ENCODE peak calls at places on chromosome 15, in ten cellular contexts. C is lower leg skin; N is BJ; F is small intestine; R is fibroblast of lung; J is neuronal stem cell; G is GM12865; I is effector memory CD4-positive, alpha-beta T cell; V is vagina; L is brain microvascular endothelial cell. Y is an unnamed sample.

GRCh38 chr15:63605816-63606215 is 8.6 kb downstream of the FBXL22 start:
- DNase-seq in C (no peak), N (no peak), F (peak; percentile 41), R (no peak), J (no peak), G (peak; percentile 65), I (peak; percentile 16), V (no peak), L (no peak), Y (no peak)

GRCh38 chr15:76843269-76843668 is 61.9 kb downstream of the SCAPER start:
- DNase-seq in C (no peak), N (no peak), F (no peak), R (no peak), J (no peak), G (peak; percentile 16), I (no peak), V (no peak), L (no peak), Y (no peak)

GRCh38 chr15:59291214-59291551 is 81.5 kb downstream of the MYO1E start:
- DNase-seq in C (no peak), N (no peak), F (peak; percentile 56), R (no peak), J (no peak), G (no peak), I (no peak), V (no peak), L (no peak), Y (no peak)

GRCh38 chr15:58590901-58591300 is 158.6 kb downstream of the ADAM10 start:
- DNase-seq in C (no peak), N (no peak), F (no peak), R (no peak), J (no peak), G (no peak), I (no peak), V (no peak), L (no peak), Y (no peak)

GRCh38 chr15:81194723-81195122 is 2.0 kb upstream of the IL16 start:
- DNase-seq in C (no peak), N (no peak), F (no peak), R (no peak), J (no peak), G (no peak), I (no peak), V (no peak), L (no peak), Y (no peak)

GRCh38 chr15:66006986-66007385 is 137.7 kb downstream of the RAB11A start:
- DNase-seq in C (no peak), N (no peak), F (no peak), R (no peak), J (no peak), G (no peak), I (no peak), V (no peak), L (no peak), Y (no peak)

GRCh38 chr15:56244237-56244810 is 645 bp upstream of the RFX7 start:
- DNase-seq in C (peak; percentile 85), N (no peak), F (peak; percentile 59), R (peak; percentile 77), J (peak; percentile 71), G (peak; percentile 86), I (no peak), V (no peak), L (peak; percentile 46), Y (peak; percentile 88)

GRCh38 chr15:69133862-69134519 is 26.4 kb upstream of the GLCE start:
- DNase-seq in C (no peak), N (no peak), F (no peak), R (no peak), J (no peak), G (no peak), I (no peak), V (no peak), L (no peak), Y (no peak)

GRCh38 chr15:35068861-35069260 is 16.2 kb downstream of the NANOGP8 start:
- DNase-seq in C (no peak), N (no peak), F (no peak), R (no peak), J (no peak), G (no peak), I (no peak), V (no peak), L (no peak), Y (no peak)

GRCh38 chr15:44340410-44340809 is 51.9 kb downstream of the GOLM2 start:
- DNase-seq in C (no peak), N (peak; percentile 53), F (no peak), R (peak; percentile 69), J (no peak), G (no peak), I (no peak), V (no peak), L (peak; percentile 77), Y (no peak)

GRCh38 chr15:47870956-47871625 is 153.8 kb downstream of the SEMA6D start:
- DNase-seq in C (no peak), N (peak; percentile 9), F (peak; percentile 73), R (peak; percentile 83), J (no peak), G (no peak), I (no peak), V (no peak), L (peak; percentile 72), Y (no peak)

GRCh38 chr15:48682949-48683651 is 37.6 kb upstream of the FBN1 start:
- DNase-seq in C (peak; percentile 86), N (no peak), F (peak; percentile 58), R (peak; percentile 91), J (no peak), G (no peak), I (no peak), V (no peak), L (peak; percentile 74), Y (no peak)

GRCh38 chr15:85750807-85751730 is 43.7 kb downstream of the KLHL25 start:
- DNase-seq in C (peak; percentile 85), N (no peak), F (no peak), R (peak; percentile 14), J (no peak), G (no peak), I (no peak), V (no peak), L (no peak), Y (no peak)

GRCh38 chr15:85750319-85750806 is 44.4 kb downstream of the KLHL25 start:
- DNase-seq in C (peak; percentile 92), N (no peak), F (no peak), R (peak; percentile 43), J (no peak), G (no peak), I (no peak), V (no peak), L (peak; percentile 18), Y (no peak)

GRCh38 chr15:85748729-85749128 is 46.0 kb downstream of the KLHL25 start:
- DNase-seq in C (peak; percentile 84), N (no peak), F (no peak), R (no peak), J (no peak), G (no peak), I (no peak), V (no peak), L (no peak), Y (no peak)

GRCh38 chr15:85748176-85748575 is 46.5 kb downstream of the KLHL25 start:
- DNase-seq in C (peak; percentile 73), N (no peak), F (no peak), R (no peak), J (no peak), G (no peak), I (no peak), V (no peak), L (no peak), Y (no peak)

GRCh38 chr15:85749261-85750151 is 45.2 kb downstream of the KLHL25 start:
- DNase-seq in C (peak; percentile 85), N (no peak), F (no peak), R (peak; percentile 29), J (no peak), G (no peak), I (no peak), V (no peak), L (no peak), Y (no peak)
- H3K4me3 ChIP-seq in C (no peak overlapping the region), N (no peak overlapping the region), F (no peak overlapping the region), R (no peak overlapping the region), J (no peak overlapping the region), G (no peak overlapping the region), I (no peak overlapping the region), V (peak overlapping the region; percentile 28), L (no peak overlapping the region), Y (no peak overlapping the region)

DNA sequence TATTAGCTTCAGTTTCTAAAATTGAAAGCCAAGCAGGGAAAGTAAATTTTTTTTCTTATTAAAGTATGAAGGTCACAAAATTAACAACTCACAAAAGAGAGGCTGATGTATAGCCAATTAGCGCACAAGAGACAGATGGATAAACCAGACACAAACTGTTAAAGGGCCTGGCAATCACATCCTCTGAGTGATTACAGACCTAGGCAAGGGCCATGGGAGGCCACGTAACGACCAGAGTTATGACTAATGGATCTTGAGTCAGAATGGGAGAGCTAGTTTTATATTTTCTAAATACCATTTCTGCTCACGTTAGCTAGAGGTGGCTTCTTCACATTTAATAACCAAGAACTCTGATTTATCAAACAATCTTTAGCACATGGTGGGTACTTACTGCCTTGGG is 17.8 kb upstream of the SCAMP5 start:
- DNase-seq in C (no peak), N (no peak), F (no peak), R (no peak), J (no peak), G (no peak), I (no peak), V (no peak), L (peak; percentile 20), Y (no peak)
- H3K4me3 ChIP-seq in C (no peak overlapping the region), N (no peak overlapping the region), F (no peak overlapping the region), R (no peak overlapping the region), J (no peak overlapping the region), G (no peak overlapping the region), I (no peak overlapping the region), V (no peak overlapping the region), L (no peak overlapping the region), Y (no peak overlapping the region)

GRCh38 chr15:74432271-74432967 is 1.3 kb downstream of the SEMA7A start:
- DNase-seq in C (no peak), N (no peak), F (no peak), R (no peak), J (no peak), G (no peak), I (no peak), V (no peak), L (no peak), Y (peak; percentile 63)
- H3K4me3 ChIP-seq in C (no peak overlapping the region), N (peak overlapping the region; percentile 91), F (peak overlapping the region; percentile 67), R (peak overlapping the region; percentile 59), J (peak overlapping the region; percentile 97), G (peak overlapping the region; percentile 91), I (no peak overlapping the region), V (peak overlapping the region; percentile 65), L (peak overlapping the region; percentile 94), Y (peak overlapping the region; percentile 86)

DNA sequence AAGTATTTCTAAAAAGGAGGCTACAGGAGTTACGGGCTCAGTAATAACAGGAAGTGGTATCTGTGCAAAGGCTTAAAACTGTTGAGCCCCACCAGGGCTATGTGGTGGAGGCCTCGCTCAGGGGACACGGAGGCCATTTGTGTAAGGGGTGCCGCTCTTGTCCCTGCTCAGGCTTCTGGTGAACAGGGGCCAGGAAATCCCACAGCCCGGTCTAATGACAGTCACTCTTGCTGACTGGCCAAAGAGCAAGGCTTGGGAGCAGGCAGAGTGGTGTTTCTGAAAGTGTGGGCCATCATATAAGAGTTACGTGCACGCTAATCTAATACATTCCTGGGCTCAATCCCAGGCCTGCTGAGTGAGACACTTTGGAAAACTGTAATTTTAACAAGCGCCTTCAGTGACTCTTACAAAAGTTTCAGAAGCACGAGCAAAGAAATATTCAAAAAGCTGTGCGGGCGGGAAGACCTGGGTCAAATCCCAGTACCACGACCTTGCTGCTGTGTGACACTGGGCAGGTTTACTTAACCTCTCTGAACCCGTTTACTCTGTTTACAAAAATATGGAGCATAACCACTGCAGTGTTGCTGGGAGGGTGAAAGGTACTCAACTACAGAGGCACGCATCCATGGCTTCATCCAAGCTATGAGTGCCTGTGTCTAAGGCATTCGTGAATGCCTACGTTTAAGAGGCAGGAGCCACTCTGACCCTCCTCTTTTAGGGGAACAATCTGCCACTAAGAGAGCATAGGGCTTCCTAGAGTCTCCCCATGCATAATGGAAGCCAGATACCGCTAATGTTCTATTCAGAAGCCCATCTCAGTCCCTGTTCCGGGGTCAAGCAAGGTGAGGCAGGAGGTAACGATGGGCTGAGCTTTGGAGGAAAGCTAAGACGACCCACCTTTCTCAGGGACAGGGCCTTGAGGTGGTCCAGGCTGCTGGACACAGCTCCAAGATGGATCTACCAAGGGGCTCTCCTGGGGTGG is 2.0 kb downstream of the ATP10A start:
- DNase-seq in C (no peak), N (no peak), F (peak; percentile 31), R (no peak), J (no peak), G (no peak), I (no peak), V (no peak), L (no peak), Y (no peak)
- H3K4me3 ChIP-seq in C (no peak overlapping the region), N (peak overlapping the region; percentile 71), F (peak overlapping the region; percentile 58), R (peak overlapping the region; percentile 80), J (no peak overlapping the region), G (no peak overlapping the region), I (peak overlapping the region; percentile 81), V (peak overlapping the region; percentile 72), L (no peak overlapping the region), Y (no peak overlapping the region)